ENCODE peak calls at places on chromosomes 7 and 10, in eight cellular contexts. Q is upper lobe of right lung, A is left ventricle myocardium inferior, S is ovary, D is coronary artery, X is IMR-90, J is GM13977, V is cardiac fibroblast. U is an unnamed sample.

GRCh38 chr10:132355297-132355696 is 23.3 kb downstream of the LRRC27 start:
- DNase-seq in J (no peak), A (no peak), Q (peak; percentile 48), D (no peak), V (no peak), X (no peak), S (no peak), U (no peak)

GRCh38 chr7:158945514-158945913 is 89.2 kb downstream of the DYNC2I1 start:
- DNase-seq in Q (no peak), S (no peak), V (no peak), D (no peak), A (no peak), J (no peak), X (no peak), U (no peak)

GRCh38 chr7:157397751-157398691 is 61.2 kb downstream of the DNAJB6 start:
- DNase-seq in S (peak; percentile 46), D (no peak), J (peak; percentile 48), X (peak; percentile 81), A (peak; percentile 63), Q (no peak), V (peak; percentile 82), U (no peak)

GRCh38 chr10:75187961-75188426 is 22.6 kb upstream of the VDAC2 start:
- DNase-seq in J (peak; percentile 76), Q (no peak), X (peak; percentile 74), D (no peak), S (no peak), V (peak; percentile 81), A (no peak), U (peak; percentile 72)

GRCh38 chr7:107070710-107071109 is 26.2 kb downstream of the PRKAR2B start:
- DNase-seq in S (no peak), J (no peak), D (no peak), X (no peak), A (no peak), V (no peak), Q (no peak), U (no peak)

GRCh38 chr7:21076054-21076453 is 289.4 kb upstream of the SP8 start:
- DNase-seq in X (no peak), D (no peak), J (no peak), S (no peak), V (no peak), Q (no peak), A (no peak), U (no peak)

GRCh38 chr7:48708635-48709034 is 215.7 kb upstream of the CDC14C start:
- DNase-seq in J (no peak), X (no peak), Q (no peak), V (no peak), A (no peak), S (no peak), D (no peak), U (no peak)

GRCh38 chr10:30581779-30582380 is 47.7 kb downstream of the LYZL2 start:
- DNase-seq in S (no peak), J (peak; percentile 46), A (no peak), Q (no peak), X (peak; percentile 54), D (no peak), V (peak; percentile 72), U (peak; percentile 61)

GRCh38 chr7:129664029-129665012 is 52.8 kb downstream of the NRF1 start:
- DNase-seq in X (peak; percentile 83), A (no peak), S (no peak), D (no peak), V (peak; percentile 86), J (peak; percentile 71), Q (no peak), U (peak; percentile 50)

GRCh38 chr7:14228341-14228740 is 238.9 kb upstream of the ETV1 start:
- DNase-seq in D (no peak), V (no peak), Q (no peak), J (no peak), X (no peak), A (no peak), S (no peak), U (no peak)

GRCh38 chr7:116546916-116547315 is 22.1 kb downstream of the CAV1 start:
- DNase-seq in S (no peak), Q (no peak), D (no peak), X (no peak), J (no peak), A (no peak), V (peak; percentile 44), U (no peak)

GRCh38 chr7:64946772-64947171 is 43.7 kb downstream of the ZNF273 start:
- DNase-seq in V (no peak), A (no peak), D (no peak), S (no peak), Q (peak; percentile 58), J (peak; percentile 26), X (peak; percentile 1), U (peak; percentile 23)

GRCh38 chr7:98724591-98724990 is 107.5 kb downstream of the NPTX2 start:
- DNase-seq in X (no peak), D (no peak), J (no peak), Q (no peak), S (no peak), A (no peak), V (peak; percentile 12), U (no peak)

GRCh38 chr7:156652886-156653568 is 12.5 kb downstream of the RNF32 start:
- DNase-seq in X (peak; percentile 62), Q (no peak), A (no peak), V (peak; percentile 58), S (no peak), D (no peak), J (no peak), U (no peak)

GRCh38 chr7:2079332-2080068 is 153.2 kb downstream of the MAD1L1 start:
- DNase-seq in A (no peak), V (no peak), D (no peak), S (no peak), J (no peak), Q (no peak), X (no peak), U (no peak)

GRCh38 chr7:28626629-28627262 is 214.4 kb downstream of the CREB5 start:
- DNase-seq in Q (no peak), V (peak; percentile 61), D (no peak), S (no peak), A (no peak), J (peak; percentile 14), X (peak; percentile 36), U (peak; percentile 37)

GRCh38 chr7:50335230-50335794 is 30.8 kb downstream of the IKZF1 start:
- DNase-seq in V (no peak), A (no peak), D (no peak), J (no peak), S (no peak), Q (no peak), X (no peak), U (no peak)

GRCh38 chr7:23347682-23348180 is 48.6 kb downstream of the MALSU1 start:
- DNase-seq in S (no peak), Q (no peak), D (no peak), J (no peak), X (peak; percentile 91), V (peak; percentile 84), A (no peak), U (peak; percentile 36)

GRCh38 chr7:25196132-25196896 is 32.0 kb downstream of the NPVF start:
- DNase-seq in Q (no peak), V (no peak), J (no peak), X (no peak), A (no peak), D (no peak), S (no peak), U (no peak)

GRCh38 chr7:131027287-131027773 is 293.3 kb upstream of the KLF14 start:
- DNase-seq in S (peak; percentile 40), Q (no peak), D (no peak), J (no peak), V (peak; percentile 81), X (peak; percentile 67), A (peak; percentile 50), U (peak; percentile 24)

GRCh38 chr10:49115015-49115795 is at the start of gene VSTM4:
- DNase-seq in A (peak; percentile 61), D (peak; percentile 79), X (peak; percentile 59), Q (peak; percentile 74), V (peak; percentile 32), J (peak; percentile 76), S (peak; percentile 78), U (peak; percentile 55)

GRCh38 chr7:111730476-111731300 is 168.4 kb upstream of the IMMP2L start:
- DNase-seq in A (no peak), V (peak; percentile 58), D (no peak), X (peak; percentile 47), J (peak; percentile 62), S (no peak), Q (no peak), U (peak; percentile 44)
- TF ChIP-seq CTCF in A (peak; percentile 45), V (peak; percentile 47), D (no peak), X (peak; percentile 49), J (peak; percentile 65), S (no peak), Q (peak; percentile 15), U (peak; percentile 49)

DNA sequence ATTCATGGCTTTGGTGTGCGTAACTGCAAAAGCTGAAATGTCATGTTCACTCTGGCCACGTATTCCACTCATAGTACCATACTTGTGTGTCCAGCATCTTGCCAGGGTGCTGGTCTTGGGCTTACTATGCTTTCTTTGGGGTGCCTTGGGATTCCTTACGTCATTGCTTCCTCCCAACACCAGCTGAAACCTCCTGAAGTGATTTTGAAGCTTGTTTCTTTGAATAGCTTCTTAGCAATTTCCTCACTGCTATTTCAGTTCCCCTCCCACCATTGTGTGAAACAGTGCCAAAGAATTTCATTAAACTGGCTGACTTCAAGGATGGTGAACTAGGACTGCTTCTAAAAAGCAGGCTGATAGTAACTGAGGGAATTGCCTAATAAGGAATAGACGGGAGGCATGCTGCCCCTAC is 36.9 kb downstream of the ENTPD1 start:
- DNase-seq in X (peak; percentile 72), A (no peak), S (no peak), V (peak; percentile 93), D (no peak), J (no peak), Q (no peak), U (no peak)
- TF ChIP-seq CTCF in X (no peak), A (no peak), S (no peak), V (no peak), D (no peak), J (no peak), Q (no peak), U (no peak)

DNA sequence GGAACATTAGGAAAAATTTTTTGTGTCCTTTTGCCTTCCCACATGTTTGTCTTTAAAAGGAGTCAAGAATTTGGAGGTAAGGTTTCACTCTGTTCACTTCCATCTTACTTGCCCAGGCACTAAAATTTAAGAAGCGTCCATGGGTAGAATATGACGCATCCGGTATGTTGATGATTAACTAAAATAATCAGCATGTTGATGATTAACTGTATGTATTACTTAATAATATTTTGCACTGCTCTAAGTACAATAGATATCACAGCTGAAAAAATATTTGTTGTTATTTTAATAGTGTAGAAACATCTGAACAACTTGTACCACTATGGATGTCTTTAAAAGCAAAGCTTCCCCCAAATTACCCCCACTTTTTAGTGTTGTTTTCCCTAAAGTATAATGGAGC is 11.5 kb downstream of the ANKRD22 start:
- DNase-seq in D (no peak), S (no peak), X (no peak), Q (no peak), V (peak; percentile 79), A (no peak), J (no peak), U (no peak)
- TF ChIP-seq CTCF in D (no peak), S (no peak), X (no peak), Q (no peak), V (no peak), A (no peak), J (no peak), U (no peak)

DNA sequence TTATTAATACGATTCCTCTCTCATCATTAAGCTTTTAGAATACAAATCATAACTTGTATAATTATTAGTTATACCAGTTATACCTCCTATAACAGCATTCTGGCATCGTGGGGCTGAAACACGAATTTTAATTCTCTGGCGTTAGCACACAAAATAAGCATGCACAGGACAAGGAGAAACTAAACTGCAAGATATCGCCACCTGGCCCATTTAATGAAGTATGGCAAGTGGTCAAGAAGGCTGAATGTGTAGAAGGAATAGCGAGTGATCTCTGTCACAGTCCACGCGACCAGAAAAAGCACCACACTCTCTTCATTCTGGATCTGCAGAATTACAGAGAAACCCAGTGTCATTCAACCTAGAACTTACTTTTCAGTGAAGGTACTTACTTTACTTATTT is 18.1 kb downstream of the HACD1 start:
- DNase-seq in S (no peak), X (peak; percentile 55), A (no peak), J (no peak), D (no peak), V (peak; percentile 60), Q (no peak), U (no peak)
- TF ChIP-seq CTCF in S (no peak), X (peak; percentile 46), A (peak; percentile 50), J (peak; percentile 45), D (no peak), V (peak; percentile 48), Q (peak; percentile 28), U (peak; percentile 18)

U was measured in GM10248.